ENCODE peak calls at places on chromosome 10, in four cellular contexts. G is H1, T is HepG2, M is GM12878. H is an unnamed sample. For H3K4me1, the result is how much of the 10 kb centered on the place peaks cover.

GRCh38 chr10:93334901-93335312 is 147.2 kb downstream of the MYOF start:
- DNase-seq in M (no peak), G (no peak), T (no peak), H (no peak)

GRCh38 chr10:3805227-3805790 is 20.3 kb upstream of the KLF6 start:
- DNase-seq in M (peak), G (no peak), T (no peak), H (no peak)

GRCh38 chr10:120634629-120635028 is 177.6 kb downstream of the PLPP4 start:
- DNase-seq in G (peak), T (no peak), M (no peak), H (no peak)

GRCh38 chr10:44395396-44395795 is 10.5 kb upstream of the CXCL12 start:
- DNase-seq in G (no peak), M (no peak), T (no peak), H (no peak)

GRCh38 chr10:82811621-82812020 is 936.6 kb downstream of the NRG3 start:
- DNase-seq in M (no peak), T (no peak), G (peak), H (peak)

GRCh38 chr10:59585046-59585700 is 124.5 kb downstream of the SLC16A9 start:
- DNase-seq in M (no peak), G (no peak), T (no peak), H (no peak)

GRCh38 chr10:21191512-21191911 is 294.4 kb upstream of the NEBL start:
- DNase-seq in T (no peak), G (no peak), M (no peak), H (no peak)

GRCh38 chr10:28291881-28292297 is 11.0 kb downstream of the MPP7 start:
- DNase-seq in G (no peak), M (no peak), T (no peak), H (no peak)

GRCh38 chr10:3126741-3127342 is 45.7 kb downstream of the PITRM1 start:
- DNase-seq in M (no peak), T (no peak), G (no peak), H (no peak)

GRCh38 chr10:49191349-49191748 is 3.2 kb upstream of the TMEM273 start:
- DNase-seq in M (no peak), G (no peak), T (no peak), H (no peak)

GRCh38 chr10:70542565-70542938 is 60.0 kb downstream of the PRF1 start:
- DNase-seq in T (no peak), G (no peak), M (no peak), H (no peak)

GRCh38 chr10:3132036-3133025 is 40.3 kb downstream of the PITRM1 start:
- DNase-seq in T (no peak), G (no peak), M (no peak), H (no peak)

GRCh38 chr10:52488606-52489485 is 174.8 kb downstream of the DKK1 start:
- DNase-seq in M (no peak), T (peak), G (no peak), H (no peak)

GRCh38 chr10:102503264-102504178 is at the start of gene SUFU:
- DNase-seq in T (peak), M (peak), G (peak), H (peak)

GRCh38 chr10:102500621-102501149 is 1.8 kb downstream of the ACTR1A start:
- DNase-seq in T (no peak), G (no peak), M (no peak), H (no peak)

GRCh38 chr10:102501201-102502028 is 1.1 kb downstream of the ACTR1A start:
- DNase-seq in G (no peak), T (peak), M (no peak), H (no peak)

GRCh38 chr10:102502337-102503151 is at the start of gene ACTR1A:
- DNase-seq in M (peak), G (peak), T (peak), H (peak)

DNA sequence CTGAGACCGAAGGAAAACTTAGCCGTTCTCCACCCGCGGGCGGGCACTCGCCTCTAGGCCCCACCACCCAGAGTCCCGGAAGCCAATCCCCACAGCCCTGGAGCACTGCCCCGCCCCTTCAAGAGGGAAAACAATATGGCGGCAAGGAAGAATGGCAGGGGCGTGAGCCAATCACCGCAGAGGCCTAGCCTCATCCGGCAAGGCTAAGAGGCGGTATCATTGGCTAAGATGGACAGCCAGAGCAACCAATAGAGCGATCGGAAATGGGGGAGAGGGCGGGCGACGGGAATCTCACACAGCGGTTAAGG is 529 bp downstream of the ACTR1A start:
- DNase-seq in T (peak), G (peak), M (peak), H (peak)
- H3K4me1 ChIP-seq in T (half or more), G (under half), M (under half), H (under half)

DNA sequence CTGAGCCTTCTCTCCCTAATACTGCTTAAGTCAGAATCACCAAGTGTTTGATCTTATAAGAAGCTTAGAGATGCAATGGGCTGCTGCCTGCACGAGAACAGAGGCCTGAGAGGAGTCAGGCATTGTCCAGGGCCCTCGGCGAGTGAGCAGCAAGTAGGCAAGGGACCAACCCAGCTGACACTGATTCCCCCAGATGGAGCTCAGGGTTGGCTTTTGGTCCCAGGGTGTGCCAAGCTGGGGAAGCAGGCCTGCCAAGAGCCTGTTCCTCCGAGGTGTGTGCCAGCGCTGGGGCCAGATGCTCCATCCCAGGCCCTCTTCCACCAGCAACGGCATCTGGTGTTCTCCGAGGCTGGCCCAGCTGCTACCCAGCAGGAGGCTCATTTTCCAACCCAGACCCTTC is 222.0 kb upstream of the ZMIZ1 start:
- DNase-seq in T (no peak), G (no peak), M (no peak), H (no peak)
- TF ChIP-seq SUZ12 in T (no peak), G (no peak), M (no peak), H (no peak)

DNA sequence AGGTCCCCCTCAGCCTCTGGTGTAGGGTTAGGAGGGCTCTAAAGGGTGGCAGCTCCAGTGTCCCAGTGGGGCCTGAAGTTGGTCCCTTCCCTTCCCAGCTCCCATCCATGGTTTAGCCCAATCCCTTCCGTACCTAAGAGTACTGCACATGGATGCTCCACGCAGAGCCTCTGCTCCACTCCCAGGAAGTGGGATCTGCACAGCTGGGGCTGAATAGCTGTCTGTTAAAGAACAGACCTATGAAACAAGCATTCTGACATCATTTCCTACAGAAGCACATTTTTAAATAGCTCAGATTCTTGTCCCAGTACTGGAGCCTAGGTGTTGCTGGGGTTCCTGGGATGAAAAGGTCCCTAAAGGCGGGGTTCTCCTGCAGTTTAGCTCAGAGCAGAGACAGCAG is 135.9 kb downstream of the ZMYND11 start:
- DNase-seq in G (no peak), M (no peak), T (no peak), H (no peak)
- H3K4me1 ChIP-seq in G (under half), M (under half), T (under half), H (under half)

DNA sequence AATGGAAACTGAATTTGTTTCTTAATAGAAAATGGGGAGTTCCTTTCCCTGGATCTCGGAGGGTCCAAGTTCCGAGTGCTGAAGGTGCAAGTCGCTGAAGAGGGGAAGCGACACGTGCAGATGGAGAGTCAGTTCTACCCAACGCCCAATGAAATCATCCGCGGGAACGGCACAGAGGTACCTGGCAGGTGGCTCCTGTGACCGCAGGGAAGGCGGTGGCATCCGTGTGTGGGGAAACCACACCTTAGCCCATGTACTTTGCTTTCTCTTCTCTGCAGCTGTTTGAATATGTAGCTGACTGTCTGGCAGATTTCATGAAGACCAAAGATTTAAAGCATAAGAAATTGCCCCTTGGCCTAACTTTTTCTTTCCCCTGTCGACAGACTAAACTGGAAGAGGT is 12.6 kb downstream of the HKDC1 start:
- DNase-seq in T (no peak), M (no peak), G (no peak), H (no peak)
- TF ChIP-seq SUZ12 in T (no peak), M (no peak), G (no peak), H (no peak)

GRCh38 chr10:71788954-71789353 is 15.6 kb upstream of the VSIR start:
- DNase-seq in T (no peak), G (no peak), M (no peak), H (no peak)
- H3K4me1 ChIP-seq in T (under half), G (under half), M (under half), H (under half)

GRCh38 chr10:98892523-98892922 is 343.1 kb downstream of the HPSE2 start:
- DNase-seq in M (no peak), G (no peak), T (no peak), H (no peak)

GRCh38 chr10:98885380-98885779 is 350.3 kb downstream of the HPSE2 start:
- DNase-seq in M (no peak), T (no peak), G (no peak), H (no peak)

GRCh38 chr10:98881789-98882188 is 353.9 kb downstream of the HPSE2 start:
- DNase-seq in G (no peak), M (no peak), T (peak), H (no peak)

DNA sequence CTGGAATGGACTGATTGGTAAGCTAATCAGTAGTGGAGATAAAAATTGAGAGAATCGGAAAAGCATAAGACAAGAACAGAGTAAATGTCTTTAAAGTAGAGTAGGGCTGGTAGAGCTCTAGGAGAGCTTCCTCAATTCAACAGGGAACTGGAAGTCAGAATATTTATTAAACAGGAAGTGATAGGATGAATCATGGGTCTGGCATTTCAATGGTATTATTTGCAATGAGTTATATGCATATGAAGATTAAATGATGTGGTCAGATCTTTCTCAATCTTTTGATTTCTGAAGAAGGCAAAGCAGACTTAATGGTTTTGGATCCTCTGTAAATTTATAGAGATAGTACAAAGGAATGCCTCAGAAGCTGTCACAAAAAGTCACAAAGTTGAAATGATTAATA is 349.0 kb downstream of the HPSE2 start:
- DNase-seq in T (no peak), G (no peak), M (no peak), H (no peak)
- TF ChIP-seq SUZ12 in T (no peak), G (no peak), M (no peak), H (no peak)

GRCh38 chr10:5547684-5547933 is 22.8 kb downstream of the CALML3 start:
- DNase-seq in G (no peak), T (no peak), M (no peak), H (no peak)
- H3K4me1 ChIP-seq in G (under half), T (half or more), M (under half), H (under half)

GRCh38 chr10:96714031-96714590 is 6.2 kb downstream of the PIK3AP1 start:
- DNase-seq in T (no peak), M (no peak), G (no peak), H (no peak)
- TF ChIP-seq SUZ12 in T (no peak), M (no peak), G (no peak), H (no peak)

H was measured in NT2/D1.